ENCODE peak calls at places on chromosome 16, in five cellular contexts. One of them, this sample, is unnamed.

GRCh38 chr16:56355786-56356275 is 69.5 kb downstream of the AMFR start:
- DNase-seq in HCEC 1CT: no peak
- DNase-seq in OCI-M1: peak; percentile 59
- DNase-seq in M059J: no peak
- DNase-seq in stimulated activated CD8-positive, alpha-beta memory T cell treated with anti-CD3 and anti-CD28 coated beads, Interleukin-2, amount 100 ng/mL, for 48 hours: no peak
- DNase-seq in this sample: no peak

GRCh38 chr16:50585331-50585776 is 37.2 kb downstream of the NKD1 start:
- DNase-seq in HCEC 1CT: no peak
- DNase-seq in OCI-M1: no peak
- DNase-seq in M059J: peak; percentile 12
- DNase-seq in stimulated activated CD8-positive, alpha-beta memory T cell treated with anti-CD3 and anti-CD28 coated beads, Interleukin-2, amount 100 ng/mL, for 48 hours: no peak
- DNase-seq in this sample: no peak

GRCh38 chr16:2482181-2483107 is 7.5 kb downstream of the TBC1D24 start:
- DNase-seq in HCEC 1CT: peak; percentile 54
- DNase-seq in OCI-M1: no peak
- DNase-seq in M059J: peak; percentile 34
- DNase-seq in stimulated activated CD8-positive, alpha-beta memory T cell treated with anti-CD3 and anti-CD28 coated beads, Interleukin-2, amount 100 ng/mL, for 48 hours: no peak
- DNase-seq in this sample: peak; percentile 88

GRCh38 chr16:1874854-1875253 is 2.9 kb upstream of the MEIOB start:
- DNase-seq in HCEC 1CT: no peak
- DNase-seq in OCI-M1: no peak
- DNase-seq in M059J: no peak
- DNase-seq in stimulated activated CD8-positive, alpha-beta memory T cell treated with anti-CD3 and anti-CD28 coated beads, Interleukin-2, amount 100 ng/mL, for 48 hours: no peak
- DNase-seq in this sample: no peak

GRCh38 chr16:85554114-85554790 is 58.9 kb upstream of the GSE1 start:
- DNase-seq in HCEC 1CT: peak; percentile 80
- DNase-seq in OCI-M1: peak; percentile 95
- DNase-seq in M059J: peak; percentile 94
- DNase-seq in stimulated activated CD8-positive, alpha-beta memory T cell treated with anti-CD3 and anti-CD28 coated beads, Interleukin-2, amount 100 ng/mL, for 48 hours: peak; percentile 66
- DNase-seq in this sample: peak; percentile 80

GRCh38 chr16:17371014-17371296 is 99.8 kb downstream of the XYLT1 start:
- DNase-seq in HCEC 1CT: no peak
- DNase-seq in OCI-M1: no peak
- DNase-seq in M059J: no peak
- DNase-seq in stimulated activated CD8-positive, alpha-beta memory T cell treated with anti-CD3 and anti-CD28 coated beads, Interleukin-2, amount 100 ng/mL, for 48 hours: no peak
- DNase-seq in this sample: no peak

GRCh38 chr16:81758376-81758775 is 20.7 kb upstream of the PLCG2 start:
- DNase-seq in HCEC 1CT: peak; percentile 47
- DNase-seq in OCI-M1: peak; percentile 46
- DNase-seq in M059J: peak; percentile 56
- DNase-seq in stimulated activated CD8-positive, alpha-beta memory T cell treated with anti-CD3 and anti-CD28 coated beads, Interleukin-2, amount 100 ng/mL, for 48 hours: no peak
- DNase-seq in this sample: no peak

GRCh38 chr16:3119286-3119685 is 6.9 kb downstream of the ZNF205 start:
- DNase-seq in HCEC 1CT: no peak
- DNase-seq in OCI-M1: no peak
- DNase-seq in M059J: no peak
- DNase-seq in stimulated activated CD8-positive, alpha-beta memory T cell treated with anti-CD3 and anti-CD28 coated beads, Interleukin-2, amount 100 ng/mL, for 48 hours: no peak
- DNase-seq in this sample: no peak

GRCh38 chr16:71808593-71809449 is at the start of gene AP1G1:
- DNase-seq in HCEC 1CT: peak; percentile 98
- DNase-seq in OCI-M1: peak; percentile 97
- DNase-seq in M059J: peak; percentile 96
- DNase-seq in stimulated activated CD8-positive, alpha-beta memory T cell treated with anti-CD3 and anti-CD28 coated beads, Interleukin-2, amount 100 ng/mL, for 48 hours: peak; percentile 85
- DNase-seq in this sample: peak; percentile 99

GRCh38 chr16:17018715-17019014 is 452.1 kb downstream of the XYLT1 start:
- DNase-seq in HCEC 1CT: no peak
- DNase-seq in OCI-M1: no peak
- DNase-seq in M059J: no peak
- DNase-seq in stimulated activated CD8-positive, alpha-beta memory T cell treated with anti-CD3 and anti-CD28 coated beads, Interleukin-2, amount 100 ng/mL, for 48 hours: no peak
- DNase-seq in this sample: no peak

GRCh38 chr16:49454426-49455180 is 81.0 kb downstream of the C16orf78 start:
- DNase-seq in HCEC 1CT: no peak
- DNase-seq in OCI-M1: no peak
- DNase-seq in M059J: no peak
- DNase-seq in stimulated activated CD8-positive, alpha-beta memory T cell treated with anti-CD3 and anti-CD28 coated beads, Interleukin-2, amount 100 ng/mL, for 48 hours: no peak
- DNase-seq in this sample: no peak

GRCh38 chr16:20307240-20307671 is 20.1 kb downstream of the GP2 start:
- DNase-seq in HCEC 1CT: no peak
- DNase-seq in OCI-M1: no peak
- DNase-seq in M059J: no peak
- DNase-seq in stimulated activated CD8-positive, alpha-beta memory T cell treated with anti-CD3 and anti-CD28 coated beads, Interleukin-2, amount 100 ng/mL, for 48 hours: no peak
- DNase-seq in this sample: no peak

GRCh38 chr16:85084841-85085535 is 27.3 kb downstream of the CIBAR2 start:
- DNase-seq in HCEC 1CT: no peak
- DNase-seq in OCI-M1: no peak
- DNase-seq in M059J: no peak
- DNase-seq in stimulated activated CD8-positive, alpha-beta memory T cell treated with anti-CD3 and anti-CD28 coated beads, Interleukin-2, amount 100 ng/mL, for 48 hours: no peak
- DNase-seq in this sample: no peak

GRCh38 chr16:71459510-71459909 is 2.5 kb downstream of the ZNF23 start:
- DNase-seq in HCEC 1CT: no peak
- DNase-seq in OCI-M1: no peak
- DNase-seq in M059J: no peak
- DNase-seq in stimulated activated CD8-positive, alpha-beta memory T cell treated with anti-CD3 and anti-CD28 coated beads, Interleukin-2, amount 100 ng/mL, for 48 hours: no peak
- DNase-seq in this sample: no peak

GRCh38 chr16:58026139-58026704 is 668 bp downstream of the MMP15 start:
- DNase-seq in HCEC 1CT: peak; percentile 25
- DNase-seq in OCI-M1: peak; percentile 46
- DNase-seq in M059J: peak; percentile 62
- DNase-seq in stimulated activated CD8-positive, alpha-beta memory T cell treated with anti-CD3 and anti-CD28 coated beads, Interleukin-2, amount 100 ng/mL, for 48 hours: no peak
- DNase-seq in this sample: peak; percentile 47

GRCh38 chr16:4746991-4747574 is 12.7 kb downstream of the DNAAF8 start:
- DNase-seq in HCEC 1CT: no peak
- DNase-seq in OCI-M1: no peak
- DNase-seq in M059J: no peak
- DNase-seq in stimulated activated CD8-positive, alpha-beta memory T cell treated with anti-CD3 and anti-CD28 coated beads, Interleukin-2, amount 100 ng/mL, for 48 hours: no peak
- DNase-seq in this sample: peak; percentile 64

GRCh38 chr16:89363621-89364393 is 126.6 kb downstream of the ANKRD11 start:
- DNase-seq in HCEC 1CT: peak; percentile 70
- DNase-seq in OCI-M1: no peak
- DNase-seq in M059J: peak; percentile 90
- DNase-seq in stimulated activated CD8-positive, alpha-beta memory T cell treated with anti-CD3 and anti-CD28 coated beads, Interleukin-2, amount 100 ng/mL, for 48 hours: peak; percentile 37
- DNase-seq in this sample: peak; percentile 73

GRCh38 chr16:85661131-85662035 is 27.4 kb downstream of the GINS2 start:
- DNase-seq in HCEC 1CT: no peak
- DNase-seq in OCI-M1: no peak
- DNase-seq in M059J: no peak
- DNase-seq in stimulated activated CD8-positive, alpha-beta memory T cell treated with anti-CD3 and anti-CD28 coated beads, Interleukin-2, amount 100 ng/mL, for 48 hours: no peak
- DNase-seq in this sample: no peak

GRCh38 chr16:4244254-4244812 is 2.5 kb upstream of the SRL start:
- DNase-seq in HCEC 1CT: no peak
- DNase-seq in OCI-M1: peak; percentile 95
- DNase-seq in M059J: peak; percentile 8
- DNase-seq in stimulated activated CD8-positive, alpha-beta memory T cell treated with anti-CD3 and anti-CD28 coated beads, Interleukin-2, amount 100 ng/mL, for 48 hours: no peak
- DNase-seq in this sample: no peak

This sample was measured in foreskin fibroblast.